ENCODE peak calls at places on chromosomes 4 and X, in eight cellular contexts. One of them, this sample, is unnamed.

GRCh38 chrX:114178126-114178525 is 405.8 kb upstream of the HTR2C start:
- DNase-seq in adrenal gland: no peak
- DNase-seq in AG09309: no peak
- DNase-seq in type B pancreatic cell: no peak
- DNase-seq in fibroblast of the aortic adventitia: no peak
- DNase-seq in OCI-LY7: no peak
- DNase-seq in AG10803: no peak
- DNase-seq in fibroblast of pulmonary artery: no peak
- DNase-seq in this sample: no peak

GRCh38 chr4:114606240-114606639 is 7.6 kb downstream of the UGT8 start:
- DNase-seq in adrenal gland: no peak
- DNase-seq in AG09309: no peak
- DNase-seq in type B pancreatic cell: no peak
- DNase-seq in fibroblast of the aortic adventitia: no peak
- DNase-seq in OCI-LY7: no peak
- DNase-seq in AG10803: no peak
- DNase-seq in fibroblast of pulmonary artery: no peak
- DNase-seq in this sample: no peak

GRCh38 chr4:40149960-40150385 is 46.9 kb upstream of the RHOH start:
- DNase-seq in adrenal gland: peak
- DNase-seq in AG09309: peak
- DNase-seq in type B pancreatic cell: no peak
- DNase-seq in fibroblast of the aortic adventitia: peak
- DNase-seq in OCI-LY7: peak
- DNase-seq in AG10803: peak
- DNase-seq in fibroblast of pulmonary artery: peak
- DNase-seq in this sample: peak

GRCh38 chr4:143352052-143352451 is 15.4 kb downstream of the GAB1 start:
- DNase-seq in adrenal gland: no peak
- DNase-seq in AG09309: no peak
- DNase-seq in type B pancreatic cell: no peak
- DNase-seq in fibroblast of the aortic adventitia: no peak
- DNase-seq in OCI-LY7: no peak
- DNase-seq in AG10803: no peak
- DNase-seq in fibroblast of pulmonary artery: peak
- DNase-seq in this sample: no peak

GRCh38 chr4:120694973-120695372 is 227.6 kb downstream of the PRDM5 start:
- DNase-seq in adrenal gland: peak
- DNase-seq in AG09309: no peak
- DNase-seq in type B pancreatic cell: no peak
- DNase-seq in fibroblast of the aortic adventitia: peak
- DNase-seq in OCI-LY7: no peak
- DNase-seq in AG10803: peak
- DNase-seq in fibroblast of pulmonary artery: peak
- DNase-seq in this sample: no peak

GRCh38 chr4:98688416-98689290 is 30.2 kb upstream of the TSPAN5 start:
- DNase-seq in adrenal gland: no peak
- DNase-seq in AG09309: no peak
- DNase-seq in type B pancreatic cell: no peak
- DNase-seq in fibroblast of the aortic adventitia: peak
- DNase-seq in OCI-LY7: no peak
- DNase-seq in AG10803: peak
- DNase-seq in fibroblast of pulmonary artery: peak
- DNase-seq in this sample: no peak

GRCh38 chr4:139735381-139736256 is 70.0 kb downstream of the MGST2 start:
- DNase-seq in adrenal gland: no peak
- DNase-seq in AG09309: no peak
- DNase-seq in type B pancreatic cell: no peak
- DNase-seq in fibroblast of the aortic adventitia: peak
- DNase-seq in OCI-LY7: no peak
- DNase-seq in AG10803: peak
- DNase-seq in fibroblast of pulmonary artery: no peak
- DNase-seq in this sample: peak

GRCh38 chr4:61877893-61878292 is 677.8 kb downstream of the ADGRL3 start:
- DNase-seq in adrenal gland: no peak
- DNase-seq in AG09309: no peak
- DNase-seq in type B pancreatic cell: no peak
- DNase-seq in fibroblast of the aortic adventitia: no peak
- DNase-seq in OCI-LY7: no peak
- DNase-seq in AG10803: no peak
- DNase-seq in fibroblast of pulmonary artery: peak
- DNase-seq in this sample: no peak

GRCh38 chr4:72701987-72702819 is 133.2 kb upstream of the ADAMTS3 start:
- DNase-seq in adrenal gland: peak
- DNase-seq in AG09309: peak
- DNase-seq in type B pancreatic cell: no peak
- DNase-seq in fibroblast of the aortic adventitia: peak
- DNase-seq in OCI-LY7: peak
- DNase-seq in AG10803: peak
- DNase-seq in fibroblast of pulmonary artery: peak
- DNase-seq in this sample: peak

GRCh38 chr4:154471924-154472323 is 19.7 kb downstream of the DCHS2 start:
- DNase-seq in adrenal gland: no peak
- DNase-seq in AG09309: no peak
- DNase-seq in type B pancreatic cell: no peak
- DNase-seq in fibroblast of the aortic adventitia: no peak
- DNase-seq in OCI-LY7: no peak
- DNase-seq in AG10803: no peak
- DNase-seq in fibroblast of pulmonary artery: no peak
- DNase-seq in this sample: no peak

GRCh38 chr4:93832097-93832496 is 3.5 kb downstream of the ATOH1 start:
- DNase-seq in adrenal gland: no peak
- DNase-seq in AG09309: no peak
- DNase-seq in type B pancreatic cell: no peak
- DNase-seq in fibroblast of the aortic adventitia: no peak
- DNase-seq in OCI-LY7: no peak
- DNase-seq in AG10803: no peak
- DNase-seq in fibroblast of pulmonary artery: no peak
- DNase-seq in this sample: no peak

GRCh38 chr4:81355136-81355535 is 116.6 kb downstream of the RASGEF1B start:
- DNase-seq in adrenal gland: no peak
- DNase-seq in AG09309: no peak
- DNase-seq in type B pancreatic cell: no peak
- DNase-seq in fibroblast of the aortic adventitia: no peak
- DNase-seq in OCI-LY7: no peak
- DNase-seq in AG10803: no peak
- DNase-seq in fibroblast of pulmonary artery: no peak
- DNase-seq in this sample: no peak

GRCh38 chr4:141416677-141417363 is 196.1 kb downstream of the ZNF330 start:
- DNase-seq in adrenal gland: no peak
- DNase-seq in AG09309: no peak
- DNase-seq in type B pancreatic cell: no peak
- DNase-seq in fibroblast of the aortic adventitia: peak
- DNase-seq in OCI-LY7: no peak
- DNase-seq in AG10803: peak
- DNase-seq in fibroblast of pulmonary artery: no peak
- DNase-seq in this sample: no peak

GRCh38 chr4:38160487-38161207 is 200.4 kb downstream of the PTTG2 start:
- DNase-seq in adrenal gland: peak
- DNase-seq in AG09309: peak
- DNase-seq in type B pancreatic cell: no peak
- DNase-seq in fibroblast of the aortic adventitia: peak
- DNase-seq in OCI-LY7: no peak
- DNase-seq in AG10803: peak
- DNase-seq in fibroblast of pulmonary artery: peak
- DNase-seq in this sample: peak

GRCh38 chr4:122606364-122607043 is 14.4 kb downstream of the IL21 start:
- DNase-seq in adrenal gland: no peak
- DNase-seq in AG09309: no peak
- DNase-seq in type B pancreatic cell: no peak
- DNase-seq in fibroblast of the aortic adventitia: no peak
- DNase-seq in OCI-LY7: no peak
- DNase-seq in AG10803: no peak
- DNase-seq in fibroblast of pulmonary artery: no peak
- DNase-seq in this sample: no peak

GRCh38 chr4:122603156-122603574 is 17.7 kb downstream of the IL21 start:
- DNase-seq in adrenal gland: no peak
- DNase-seq in AG09309: no peak
- DNase-seq in type B pancreatic cell: no peak
- DNase-seq in fibroblast of the aortic adventitia: no peak
- DNase-seq in OCI-LY7: no peak
- DNase-seq in AG10803: no peak
- DNase-seq in fibroblast of pulmonary artery: no peak
- DNase-seq in this sample: no peak

GRCh38 chr4:122604146-122604545 is 16.7 kb downstream of the IL21 start:
- DNase-seq in adrenal gland: no peak
- DNase-seq in AG09309: no peak
- DNase-seq in type B pancreatic cell: no peak
- DNase-seq in fibroblast of the aortic adventitia: no peak
- DNase-seq in OCI-LY7: no peak
- DNase-seq in AG10803: no peak
- DNase-seq in fibroblast of pulmonary artery: no peak
- DNase-seq in this sample: no peak

DNA sequence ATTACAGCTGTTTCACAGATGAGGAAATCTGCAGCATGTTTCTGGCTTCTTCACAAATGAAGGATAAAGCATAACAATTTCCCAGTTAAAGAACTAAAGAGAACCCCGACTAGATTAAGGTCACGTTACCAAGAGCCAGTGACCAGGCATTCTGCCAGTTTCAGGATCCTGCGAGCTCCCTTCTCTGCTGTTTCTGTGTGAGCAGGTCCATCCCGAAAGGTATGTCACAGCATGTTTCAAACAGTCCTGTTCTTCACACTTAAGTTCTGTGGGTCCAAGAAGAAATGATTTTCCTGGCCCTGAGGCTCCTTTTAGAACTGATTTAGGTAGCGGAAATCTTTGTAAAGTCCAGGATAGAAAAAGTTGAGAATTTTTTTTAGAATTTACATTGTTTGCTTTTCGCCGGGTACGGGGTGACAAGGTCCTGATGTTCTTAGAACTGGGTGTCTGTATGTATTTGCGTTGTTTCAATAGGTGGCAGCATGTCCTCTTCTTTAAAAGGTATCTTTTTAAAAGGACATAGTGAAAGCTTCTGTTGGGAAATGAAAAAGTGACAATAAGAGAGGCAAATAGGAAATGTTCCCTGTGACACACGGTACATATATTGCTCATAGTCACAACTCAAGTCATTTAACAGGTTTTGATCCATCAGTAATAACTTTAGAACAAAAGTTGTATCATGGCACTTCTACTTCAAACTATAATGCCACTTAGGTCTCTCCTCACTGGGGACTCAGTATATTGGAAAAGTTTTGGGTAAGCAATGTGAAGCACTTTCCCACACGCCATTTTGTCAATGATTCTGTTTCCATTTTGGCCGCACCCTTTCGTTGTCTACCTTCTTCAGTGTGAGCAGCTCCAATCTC is 18.4 kb downstream of the IL21 start:
- DNase-seq in adrenal gland: no peak
- DNase-seq in AG09309: peak
- DNase-seq in type B pancreatic cell: no peak
- DNase-seq in fibroblast of the aortic adventitia: peak
- DNase-seq in OCI-LY7: no peak
- DNase-seq in AG10803: peak
- DNase-seq in fibroblast of pulmonary artery: peak
- DNase-seq in this sample: peak
- TF ChIP-seq CTCF in adrenal gland: peak
- TF ChIP-seq CTCF in AG09309: peak
- TF ChIP-seq CTCF in type B pancreatic cell: peak
- TF ChIP-seq CTCF in fibroblast of the aortic adventitia: peak
- TF ChIP-seq CTCF in OCI-LY7: peak
- TF ChIP-seq CTCF in AG10803: peak
- TF ChIP-seq CTCF in fibroblast of pulmonary artery: peak
- TF ChIP-seq CTCF in this sample: no peak

DNA sequence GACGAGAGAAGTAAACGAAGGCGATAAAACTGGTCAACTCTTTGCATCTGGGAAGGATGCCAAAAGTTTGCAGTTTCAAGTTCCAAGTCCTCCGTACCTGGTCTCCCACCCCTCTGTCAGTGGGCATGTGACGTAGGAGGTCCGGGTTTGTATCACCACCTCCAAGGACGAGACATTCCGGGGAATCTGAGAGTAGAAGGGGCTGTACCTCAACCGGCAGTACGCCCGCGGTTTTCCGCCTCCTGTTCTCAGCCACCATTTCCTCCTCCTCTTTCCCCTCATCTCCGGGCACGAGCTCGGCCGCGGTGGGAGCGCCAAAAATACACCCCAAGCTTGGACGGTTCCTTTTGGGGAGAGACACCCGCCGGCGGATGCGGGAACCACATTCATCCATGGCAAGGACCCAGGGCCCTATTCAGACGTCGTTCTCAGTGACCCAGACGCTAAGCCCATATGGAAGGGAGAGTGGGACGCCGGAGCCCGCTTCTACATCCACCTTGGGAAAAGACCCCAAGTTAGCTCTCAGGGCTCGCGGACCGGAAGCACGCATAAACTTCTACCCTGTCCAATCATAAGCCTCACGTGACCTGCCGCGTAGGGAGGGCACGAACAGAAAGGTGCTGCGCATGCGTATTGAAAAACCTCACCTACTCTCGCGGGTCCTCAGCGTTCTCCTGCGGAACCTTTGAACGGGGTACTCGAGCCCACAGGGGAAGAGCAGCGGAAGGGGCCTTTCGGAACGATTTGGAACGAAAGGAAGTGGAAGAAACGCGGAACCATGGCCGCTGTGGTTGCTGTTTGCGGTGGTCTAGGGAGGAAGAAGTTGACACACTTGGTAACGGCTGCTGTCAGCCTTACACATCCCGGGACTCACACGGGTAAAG is at the start of the genes HELQ and MRPS18C:
- DNase-seq in adrenal gland: peak
- DNase-seq in AG09309: peak
- DNase-seq in type B pancreatic cell: peak
- DNase-seq in fibroblast of the aortic adventitia: peak
- DNase-seq in OCI-LY7: peak
- DNase-seq in AG10803: peak
- DNase-seq in fibroblast of pulmonary artery: peak
- DNase-seq in this sample: peak
- TF ChIP-seq CTCF in adrenal gland: peak
- TF ChIP-seq CTCF in AG09309: peak
- TF ChIP-seq CTCF in type B pancreatic cell: peak
- TF ChIP-seq CTCF in fibroblast of the aortic adventitia: peak
- TF ChIP-seq CTCF in OCI-LY7: peak
- TF ChIP-seq CTCF in AG10803: peak
- TF ChIP-seq CTCF in fibroblast of pulmonary artery: peak
- TF ChIP-seq CTCF in this sample: no peak

GRCh38 chr4:144787365-144788263 is 141.7 kb downstream of the HHIP start:
- DNase-seq in adrenal gland: no peak
- DNase-seq in AG09309: peak
- DNase-seq in type B pancreatic cell: no peak
- DNase-seq in fibroblast of the aortic adventitia: peak
- DNase-seq in OCI-LY7: peak
- DNase-seq in AG10803: peak
- DNase-seq in fibroblast of pulmonary artery: peak
- DNase-seq in this sample: peak
- TF ChIP-seq CTCF in adrenal gland: peak
- TF ChIP-seq CTCF in AG09309: peak
- TF ChIP-seq CTCF in type B pancreatic cell: peak
- TF ChIP-seq CTCF in fibroblast of the aortic adventitia: peak
- TF ChIP-seq CTCF in OCI-LY7: peak
- TF ChIP-seq CTCF in AG10803: peak
- TF ChIP-seq CTCF in fibroblast of pulmonary artery: peak
- TF ChIP-seq CTCF in this sample: peak

DNA sequence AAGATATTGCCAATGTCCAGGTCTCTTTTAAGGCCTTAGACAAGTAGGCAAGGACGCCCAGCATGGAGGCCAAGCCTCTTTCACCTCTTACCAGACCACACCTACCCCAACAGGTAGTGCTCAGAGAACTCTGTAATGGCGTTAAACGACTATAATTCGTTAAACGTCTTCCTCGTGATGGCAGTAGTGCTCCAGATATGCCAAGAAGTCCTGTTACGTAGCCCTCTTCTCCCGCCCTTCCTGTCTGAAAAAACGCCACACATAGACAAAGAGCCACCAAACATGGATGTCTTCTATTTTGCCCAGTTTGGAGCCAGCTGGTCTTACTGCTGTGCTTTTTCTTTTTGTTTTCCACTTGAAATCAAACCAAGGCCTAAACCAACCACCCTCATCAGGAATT is 190.7 kb downstream of the OR13H1 start:
- DNase-seq in adrenal gland: peak
- DNase-seq in AG09309: peak
- DNase-seq in type B pancreatic cell: no peak
- DNase-seq in fibroblast of the aortic adventitia: peak
- DNase-seq in OCI-LY7: no peak
- DNase-seq in AG10803: no peak
- DNase-seq in fibroblast of pulmonary artery: no peak
- DNase-seq in this sample: no peak
- TF ChIP-seq CTCF in adrenal gland: peak
- TF ChIP-seq CTCF in AG09309: peak
- TF ChIP-seq CTCF in type B pancreatic cell: no peak
- TF ChIP-seq CTCF in fibroblast of the aortic adventitia: peak
- TF ChIP-seq CTCF in OCI-LY7: no peak
- TF ChIP-seq CTCF in AG10803: no peak
- TF ChIP-seq CTCF in fibroblast of pulmonary artery: no peak
- TF ChIP-seq CTCF in this sample: no peak

This sample was measured in GM20000.